ENCODE peak calls at places on chromosomes 13 and 19, in nine cellular contexts. F, Q, K, V, L, Z, R, H and Y are unnamed samples.
A peak's percentile ranks its signal among the peaks of the same experiment; 100 is the strongest.

GRCh38 chr19:11530432-11530831 is 1.5 kb upstream of the ECSIT start:
- DNase-seq in F (peak; percentile 63), Q (peak; percentile 61), K (peak; percentile 84), V (peak; percentile 93), L (no peak), Z (no peak), R (peak; percentile 72), H (peak; percentile 94), Y (peak; percentile 44)

GRCh38 chr19:39413903-39414608 is 1.6 kb downstream of the PLEKHG2 start:
- DNase-seq in F (no peak), Q (peak; percentile 35), K (no peak), V (no peak), L (no peak), Z (no peak), R (no peak), H (no peak), Y (no peak)

GRCh38 chr13:19845758-19846157 is 17.7 kb downstream of the ZMYM5 start:
- DNase-seq in F (peak; percentile 2), Q (peak; percentile 94), K (peak; percentile 99), V (peak; percentile 97), L (no peak), Z (no peak), R (no peak), H (no peak), Y (no peak)

GRCh38 chr13:113291997-113292862 is 4.8 kb upstream of the LAMP1 start:
- DNase-seq in F (peak; percentile 19), Q (no peak), K (peak; percentile 29), V (peak; percentile 34), L (no peak), Z (peak; percentile 21), R (no peak), H (peak; percentile 7), Y (no peak)

GRCh38 chr13:27038323-27038722 is 133.3 kb downstream of the USP12 start:
- DNase-seq in F (no peak), Q (peak; percentile 77), K (peak; percentile 79), V (peak; percentile 82), L (no peak), Z (no peak), R (no peak), H (no peak), Y (no peak)

GRCh38 chr13:32209670-32210069 is 105.5 kb downstream of the ZAR1L start:
- DNase-seq in F (no peak), Q (no peak), K (no peak), V (peak; percentile 31), L (no peak), Z (no peak), R (no peak), H (no peak), Y (no peak)

GRCh38 chr19:6593651-6594416 is 2.9 kb upstream of the CD70 start:
- DNase-seq in F (no peak), Q (no peak), K (no peak), V (no peak), L (no peak), Z (no peak), R (no peak), H (no peak), Y (no peak)

GRCh38 chr19:48628486-48629296 is 8.5 kb downstream of the DBP start:
- DNase-seq in F (no peak), Q (no peak), K (no peak), V (peak; percentile 75), L (peak; percentile 85), Z (no peak), R (no peak), H (no peak), Y (peak; percentile 10)

GRCh38 chr13:55038230-55038629 is 2009.6 kb downstream of the OLFM4 start:
- DNase-seq in F (no peak), Q (no peak), K (no peak), V (no peak), L (no peak), Z (no peak), R (no peak), H (no peak), Y (no peak)